ENCODE peak calls at places on chromosomes 3 and 15, in five cellular contexts. One of them, this sample, is unnamed. For H3K4me1, the result is how much of the 10 kb centered on the place peaks cover.

GRCh38 chr3:161254861-161255260 is 33.8 kb downstream of the NMD3 start:
- DNase-seq in left ventricle myocardium inferior: no peak
- DNase-seq in ascending aorta: no peak
- DNase-seq in mesendoderm: no peak
- DNase-seq in right cardiac atrium: no peak
- DNase-seq in this sample: no peak

GRCh38 chr3:196981657-196982056 is 13.0 kb upstream of the PIGZ start:
- DNase-seq in left ventricle myocardium inferior: no peak
- DNase-seq in ascending aorta: no peak
- DNase-seq in mesendoderm: no peak
- DNase-seq in right cardiac atrium: no peak
- DNase-seq in this sample: no peak

GRCh38 chr3:64345351-64345750 is 120.1 kb upstream of the PRICKLE2 start:
- DNase-seq in left ventricle myocardium inferior: no peak
- DNase-seq in ascending aorta: no peak
- DNase-seq in mesendoderm: no peak
- DNase-seq in right cardiac atrium: peak
- DNase-seq in this sample: no peak

GRCh38 chr15:100696452-100696851 is 94.1 kb downstream of the ASB7 start:
- DNase-seq in left ventricle myocardium inferior: no peak
- DNase-seq in ascending aorta: no peak
- DNase-seq in mesendoderm: no peak
- DNase-seq in right cardiac atrium: no peak
- DNase-seq in this sample: no peak

GRCh38 chr3:25907081-25907480 is 117.2 kb downstream of the OXSM start:
- DNase-seq in left ventricle myocardium inferior: no peak
- DNase-seq in ascending aorta: no peak
- DNase-seq in mesendoderm: no peak
- DNase-seq in right cardiac atrium: no peak
- DNase-seq in this sample: no peak

GRCh38 chr3:39559543-39559942 is 92.1 kb downstream of the MOBP start:
- DNase-seq in left ventricle myocardium inferior: no peak
- DNase-seq in ascending aorta: no peak
- DNase-seq in mesendoderm: no peak
- DNase-seq in right cardiac atrium: no peak
- DNase-seq in this sample: no peak

GRCh38 chr15:33581032-33581431 is 270.3 kb downstream of the RYR3 start:
- DNase-seq in left ventricle myocardium inferior: no peak
- DNase-seq in ascending aorta: no peak
- DNase-seq in mesendoderm: peak
- DNase-seq in right cardiac atrium: no peak
- DNase-seq in this sample: no peak

GRCh38 chr3:150374975-150375374 is 33.1 kb upstream of the TSC22D2 start:
- DNase-seq in left ventricle myocardium inferior: no peak
- DNase-seq in ascending aorta: no peak
- DNase-seq in mesendoderm: no peak
- DNase-seq in right cardiac atrium: no peak
- DNase-seq in this sample: no peak

GRCh38 chr3:24156466-24156865 is 211.4 kb downstream of the NR1D2 start:
- DNase-seq in left ventricle myocardium inferior: no peak
- DNase-seq in ascending aorta: no peak
- DNase-seq in mesendoderm: peak
- DNase-seq in right cardiac atrium: no peak
- DNase-seq in this sample: no peak

GRCh38 chr15:77266708-77267387 is 153.1 kb downstream of the PEAK1 start:
- DNase-seq in left ventricle myocardium inferior: no peak
- DNase-seq in ascending aorta: no peak
- DNase-seq in mesendoderm: peak
- DNase-seq in right cardiac atrium: no peak
- DNase-seq in this sample: no peak

GRCh38 chr3:193229851-193230250 is 11.2 kb upstream of the PLAAT1 start:
- DNase-seq in left ventricle myocardium inferior: no peak
- DNase-seq in ascending aorta: no peak
- DNase-seq in mesendoderm: no peak
- DNase-seq in right cardiac atrium: no peak
- DNase-seq in this sample: no peak

GRCh38 chr3:193225726-193226125 is 15.3 kb upstream of the PLAAT1 start:
- DNase-seq in left ventricle myocardium inferior: no peak
- DNase-seq in ascending aorta: no peak
- DNase-seq in mesendoderm: peak
- DNase-seq in right cardiac atrium: no peak
- DNase-seq in this sample: no peak

GRCh38 chr3:193231201-193231600 is 9.8 kb upstream of the PLAAT1 start:
- DNase-seq in left ventricle myocardium inferior: no peak
- DNase-seq in ascending aorta: no peak
- DNase-seq in mesendoderm: no peak
- DNase-seq in right cardiac atrium: no peak
- DNase-seq in this sample: no peak

DNA sequence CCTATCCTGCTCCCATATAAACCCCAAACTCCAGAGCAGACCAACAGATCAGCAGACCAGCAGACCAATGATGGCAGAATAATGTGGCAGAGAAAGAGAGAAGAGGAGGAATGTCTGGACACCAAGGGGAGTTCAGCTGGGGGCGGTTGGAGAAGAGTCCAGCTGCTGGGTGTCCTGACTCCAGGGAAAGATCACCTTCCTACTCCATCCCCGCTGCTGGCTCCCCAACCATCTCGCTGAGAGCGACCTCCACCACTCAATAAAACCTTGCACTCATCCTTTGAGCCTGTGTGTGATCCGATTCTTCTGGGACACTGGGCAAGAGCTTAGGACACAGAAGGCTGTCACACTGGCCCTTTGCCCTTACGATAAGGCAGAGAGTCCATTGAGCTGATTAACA is 12.8 kb upstream of the PLAAT1 start:
- DNase-seq in left ventricle myocardium inferior: no peak
- DNase-seq in ascending aorta: no peak
- DNase-seq in mesendoderm: no peak
- DNase-seq in right cardiac atrium: no peak
- DNase-seq in this sample: no peak
- H3K4me1 ChIP-seq in left ventricle myocardium inferior: under half
- H3K4me1 ChIP-seq in ascending aorta: under half
- H3K4me1 ChIP-seq in mesendoderm: under half
- H3K4me1 ChIP-seq in right cardiac atrium: under half
- H3K4me1 ChIP-seq in this sample: under half

GRCh38 chr3:114219741-114220140 is 17.6 kb downstream of the ZNF80 start:
- DNase-seq in left ventricle myocardium inferior: no peak
- DNase-seq in ascending aorta: no peak
- DNase-seq in mesendoderm: no peak
- DNase-seq in right cardiac atrium: no peak
- DNase-seq in this sample: no peak

GRCh38 chr3:114226313-114226712 is 11.1 kb downstream of the ZNF80 start:
- DNase-seq in left ventricle myocardium inferior: no peak
- DNase-seq in ascending aorta: no peak
- DNase-seq in mesendoderm: no peak
- DNase-seq in right cardiac atrium: no peak
- DNase-seq in this sample: no peak

GRCh38 chr3:114221881-114222264 is 15.5 kb downstream of the ZNF80 start:
- DNase-seq in left ventricle myocardium inferior: no peak
- DNase-seq in ascending aorta: no peak
- DNase-seq in mesendoderm: no peak
- DNase-seq in right cardiac atrium: no peak
- DNase-seq in this sample: no peak

GRCh38 chr3:114221165-114221880 is 16.1 kb downstream of the ZNF80 start:
- DNase-seq in left ventricle myocardium inferior: peak
- DNase-seq in ascending aorta: no peak
- DNase-seq in mesendoderm: no peak
- DNase-seq in right cardiac atrium: peak
- DNase-seq in this sample: no peak

DNA sequence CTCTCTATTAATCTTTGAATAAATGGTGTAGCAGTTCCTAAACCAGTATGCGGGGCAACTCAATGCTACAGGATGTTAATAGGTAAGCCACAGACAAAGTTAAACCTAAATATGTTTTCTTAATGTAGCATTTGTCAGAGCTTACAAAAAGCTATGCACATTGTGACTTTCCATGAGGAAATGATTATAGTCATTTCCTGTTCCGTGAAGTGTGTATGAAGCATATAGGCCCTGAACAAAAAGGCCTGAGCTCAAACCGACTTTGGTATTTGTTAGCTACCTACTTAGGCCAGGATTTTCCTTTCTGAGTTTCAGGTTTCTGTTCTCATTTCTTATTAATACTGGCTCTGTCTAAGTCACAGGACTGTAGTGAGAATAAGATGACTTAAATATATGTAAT is 14.2 kb downstream of the ZNF80 start:
- DNase-seq in left ventricle myocardium inferior: no peak
- DNase-seq in ascending aorta: no peak
- DNase-seq in mesendoderm: no peak
- DNase-seq in right cardiac atrium: no peak
- DNase-seq in this sample: no peak
- H3K27ac ChIP-seq in left ventricle myocardium inferior: no peak
- H3K27ac ChIP-seq in ascending aorta: no peak
- H3K27ac ChIP-seq in mesendoderm: no peak
- H3K27ac ChIP-seq in right cardiac atrium: no peak
- H3K27ac ChIP-seq in this sample: no peak

GRCh38 chr3:11634974-11635612 is 8.6 kb downstream of the VGLL4 start:
- DNase-seq in left ventricle myocardium inferior: no peak
- DNase-seq in ascending aorta: no peak
- DNase-seq in mesendoderm: no peak
- DNase-seq in right cardiac atrium: no peak
- DNase-seq in this sample: no peak
- H3K4me1 ChIP-seq in left ventricle myocardium inferior: half or more
- H3K4me1 ChIP-seq in ascending aorta: half or more
- H3K4me1 ChIP-seq in mesendoderm: under half
- H3K4me1 ChIP-seq in right cardiac atrium: under half
- H3K4me1 ChIP-seq in this sample: half or more

DNA sequence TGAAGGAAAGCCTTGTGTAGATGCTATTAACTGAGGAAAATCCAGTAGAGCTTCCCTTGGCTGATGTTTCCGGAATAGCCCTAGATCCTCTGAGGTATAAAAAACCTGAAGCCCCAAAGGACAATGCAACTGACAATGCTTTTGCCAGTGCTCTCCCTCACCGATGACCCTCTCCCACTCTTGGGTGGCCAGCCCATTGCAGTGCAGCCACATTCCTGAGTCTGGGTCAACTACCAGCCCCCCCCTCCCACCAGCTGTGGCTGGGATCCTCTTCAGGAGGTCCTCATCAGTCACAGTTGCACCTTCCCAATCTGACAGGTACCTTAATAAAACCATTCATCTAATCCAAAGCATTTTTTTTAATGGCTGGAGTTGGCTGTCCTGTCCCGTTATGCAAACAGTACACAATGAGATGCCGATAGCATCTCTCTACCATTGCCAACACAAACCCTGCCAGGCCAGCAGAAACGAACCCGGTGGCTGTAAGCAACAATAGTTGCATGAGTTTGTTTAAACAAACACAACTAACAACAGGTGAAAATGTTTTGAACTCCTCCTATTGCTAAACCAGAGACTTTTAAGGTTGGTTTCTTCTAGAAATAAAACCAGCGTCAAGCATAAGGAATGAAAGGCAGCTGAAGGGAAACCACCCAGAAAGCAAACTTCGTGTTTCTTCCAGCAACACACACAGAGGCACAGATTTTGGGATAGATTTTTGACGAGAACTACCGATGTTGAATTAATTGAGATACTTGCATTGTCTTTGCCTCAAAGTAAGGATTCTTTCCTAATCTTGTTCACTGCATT is 128.3 kb upstream of the ARHGEF3 start:
- DNase-seq in left ventricle myocardium inferior: no peak
- DNase-seq in ascending aorta: no peak
- DNase-seq in mesendoderm: no peak
- DNase-seq in right cardiac atrium: no peak
- DNase-seq in this sample: no peak
- H3K27ac ChIP-seq in left ventricle myocardium inferior: peak
- H3K27ac ChIP-seq in ascending aorta: no peak
- H3K27ac ChIP-seq in mesendoderm: no peak
- H3K27ac ChIP-seq in right cardiac atrium: no peak
- H3K27ac ChIP-seq in this sample: no peak